ENCODE peak calls at places on chromosomes 13 and 19, in seven cellular contexts. J is K562, B is A549, A is GM12878, O is IMR-90, V is H1, I is HepG2. G is an unnamed sample.

GRCh38 chr19:8576273-8576993 is 809 bp downstream of the MYO1F start:
- DNase-seq in J (no peak), B (no peak), A (no peak), O (no peak), V (no peak), I (no peak), G (no peak)

GRCh38 chr19:54707932-54708331 is 16.3 kb upstream of the KIR3DL3 start:
- DNase-seq in J (no peak), B (no peak), A (no peak), O (no peak), V (no peak), I (no peak), G (no peak)

GRCh38 chr19:35404879-35405622 is 34.2 kb downstream of the GPR42 start:
- DNase-seq in J (peak; percentile 41), B (peak; percentile 66), A (peak; percentile 95), O (peak; percentile 92), V (no peak), I (peak; percentile 70), G (no peak)

GRCh38 chr13:30808600-30808999 is 73.3 kb downstream of the ALOX5AP start:
- DNase-seq in J (no peak), B (no peak), A (no peak), O (no peak), V (no peak), I (no peak), G (no peak)

GRCh38 chr13:54433511-54434206 is 1405.0 kb downstream of the OLFM4 start:
- DNase-seq in J (no peak), B (no peak), A (no peak), O (no peak), V (no peak), I (peak; percentile 10), G (no peak)

GRCh38 chr13:46659413-46660065 is 106.6 kb downstream of the LRCH1 start:
- DNase-seq in J (no peak), B (no peak), A (no peak), O (no peak), V (no peak), I (peak; percentile 69), G (no peak)

GRCh38 chr13:32200741-32201140 is 114.4 kb downstream of the ZAR1L start:
- DNase-seq in J (no peak), B (no peak), A (no peak), O (no peak), V (no peak), I (no peak), G (no peak)

GRCh38 chr13:98144501-98145350 is 1.8 kb downstream of the FARP1 start:
- DNase-seq in J (no peak), B (no peak), A (no peak), O (peak; percentile 77), V (no peak), I (peak; percentile 86), G (peak; percentile 34)

GRCh38 chr13:106145070-106145469 is 390.4 kb downstream of the EFNB2 start:
- DNase-seq in J (no peak), B (no peak), A (no peak), O (no peak), V (no peak), I (no peak), G (no peak)

GRCh38 chr19:27716922-27717321 is 1496.0 kb downstream of the UQCRFS1 start:
- DNase-seq in J (no peak), B (no peak), A (no peak), O (no peak), V (no peak), I (no peak), G (no peak)

GRCh38 chr13:60509601-60510386 is 112.8 kb downstream of the TDRD3 start:
- DNase-seq in J (no peak), B (no peak), A (no peak), O (peak; percentile 1), V (no peak), I (no peak), G (no peak)

GRCh38 chr19:46487802-46488445 is 7.7 kb downstream of the PNMA8B start:
- DNase-seq in J (peak; percentile 78), B (peak; percentile 86), A (no peak), O (peak; percentile 63), V (peak; percentile 39), I (peak; percentile 46), G (peak; percentile 89)

GRCh38 chr19:5294403-5295160 is 46.0 kb downstream of the PTPRS start:
- DNase-seq in J (no peak), B (no peak), A (no peak), O (no peak), V (no peak), I (no peak), G (no peak)

GRCh38 chr19:5292453-5292842 is 48.2 kb downstream of the PTPRS start:
- DNase-seq in J (no peak), B (peak; percentile 42), A (no peak), O (peak; percentile 23), V (no peak), I (no peak), G (peak; percentile 93)

GRCh38 chr19:5292843-5293606 is 47.6 kb downstream of the PTPRS start:
- DNase-seq in J (peak; percentile 97), B (peak; percentile 77), A (no peak), O (peak; percentile 65), V (peak; percentile 51), I (no peak), G (peak; percentile 99)

GRCh38 chr19:5291588-5292193 is 48.9 kb downstream of the PTPRS start:
- DNase-seq in J (no peak), B (no peak), A (no peak), O (no peak), V (no peak), I (no peak), G (peak; percentile 27)

DNA sequence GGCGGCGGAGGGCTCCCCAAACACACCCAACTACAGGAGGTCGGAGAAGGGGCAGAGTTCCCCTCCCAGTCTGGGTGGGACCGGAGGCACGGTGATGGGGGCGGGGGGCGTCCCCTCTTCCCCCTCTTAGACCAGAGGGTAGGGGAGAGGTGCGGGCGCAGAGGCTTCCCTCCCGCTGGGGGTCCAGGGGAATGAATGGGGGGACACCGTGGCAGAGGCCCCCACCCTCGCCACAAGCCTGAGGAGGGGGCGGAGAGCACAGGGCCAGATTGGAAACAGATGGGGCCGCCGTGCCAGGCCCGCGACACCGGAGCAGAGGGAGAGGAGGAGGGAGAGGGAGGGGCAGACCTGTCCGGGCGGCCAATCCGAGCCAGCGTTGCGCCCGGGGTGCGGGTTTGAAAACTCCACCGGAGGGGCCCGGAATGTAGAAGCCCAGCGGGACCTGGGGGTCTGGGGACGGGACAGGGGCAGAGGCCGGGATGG is 47.0 kb downstream of the PTPRS start:
- DNase-seq in J (no peak), B (no peak), A (no peak), O (peak; percentile 40), V (no peak), I (no peak), G (peak; percentile 94)
- TF ChIP-seq RFX5 in J (no peak), B (no peak), A (no peak), O (no peak), V (no peak), I (no peak), G (no peak)

GRCh38 chr13:43239441-43239840 is 216.1 kb downstream of the DNAJC15 start:
- DNase-seq in J (no peak), B (no peak), A (no peak), O (no peak), V (no peak), I (no peak), G (no peak)
- TF ChIP-seq RFX5 in J (no peak), B (no peak), A (no peak), O (no peak), V (no peak), I (no peak), G (no peak)

DNA sequence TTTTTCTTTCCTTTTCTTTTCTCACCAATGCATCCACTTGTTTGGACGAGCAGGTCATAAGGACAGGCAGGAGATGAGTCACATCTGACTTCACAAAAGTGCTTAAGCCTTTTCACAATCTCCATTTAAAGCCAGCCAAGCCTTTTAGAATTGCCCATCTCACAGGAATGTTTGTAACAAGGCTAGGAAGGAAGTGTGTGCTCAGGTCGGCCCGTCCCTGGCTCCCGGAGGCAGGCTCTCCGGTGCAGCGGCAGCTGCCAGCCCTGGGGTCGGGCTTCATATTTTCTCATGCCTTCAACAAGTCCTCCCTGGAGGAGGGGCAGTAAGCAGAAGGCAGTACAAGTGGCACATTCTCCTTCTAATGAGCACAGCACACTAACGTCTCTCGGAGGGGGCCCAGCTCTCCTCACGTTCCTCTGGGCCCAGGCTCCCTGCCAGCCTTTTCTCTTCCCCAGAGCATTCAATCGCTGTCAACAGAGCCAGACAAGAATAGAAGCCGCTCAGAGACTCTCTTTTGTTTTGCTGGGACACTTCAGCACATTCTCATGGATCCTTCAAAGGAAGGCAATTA is 180.5 kb downstream of the COL4A1 start:
- DNase-seq in J (no peak), B (no peak), A (no peak), O (peak; percentile 98), V (no peak), I (no peak), G (no peak)
- TF ChIP-seq RFX5 in J (no peak), B (no peak), A (no peak), O (no peak), V (no peak), I (no peak), G (no peak)

GRCh38 chr13:112073245-112074138 is 6.5 kb downstream of the SOX1 start:
- DNase-seq in J (no peak), B (no peak), A (no peak), O (no peak), V (no peak), I (no peak), G (no peak)
- TF ChIP-seq RFX5 in J (no peak), B (no peak), A (no peak), O (no peak), V (no peak), I (no peak), G (no peak)

DNA sequence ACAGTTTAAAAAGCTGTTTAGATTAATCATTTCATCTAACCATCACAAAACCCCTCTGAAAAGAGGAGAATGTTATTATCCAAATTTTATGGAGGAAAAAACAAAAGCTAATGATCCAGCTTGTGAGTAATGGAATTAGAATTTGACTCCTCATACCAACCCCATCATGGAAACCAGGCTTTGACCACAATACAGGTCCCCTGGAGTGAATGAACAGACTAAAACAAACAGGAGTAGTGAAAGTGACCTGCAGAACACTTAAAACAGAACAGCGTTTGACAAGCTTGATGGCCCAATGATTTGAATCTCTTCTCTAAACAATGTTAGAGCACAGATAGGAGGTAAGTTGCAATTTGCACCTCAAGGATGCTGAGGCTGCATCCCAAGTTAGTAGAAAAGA is 230.0 kb downstream of the DCT start:
- DNase-seq in J (no peak), B (no peak), A (no peak), O (peak; percentile 88), V (no peak), I (peak; percentile 27), G (no peak)
- TF ChIP-seq RFX5 in J (no peak), B (no peak), A (no peak), O (no peak), V (no peak), I (no peak), G (no peak)

GRCh38 chr13:26660761-26661160 is 99.8 kb downstream of the GPR12 start:
- DNase-seq in J (no peak), B (no peak), A (no peak), O (no peak), V (no peak), I (no peak), G (no peak)
- TF ChIP-seq RFX5 in J (no peak), B (no peak), A (no peak), O (no peak), V (no peak), I (no peak), G (no peak)

GRCh38 chr13:75372517-75372916 is 109.5 kb downstream of the TBC1D4 start:
- DNase-seq in J (peak; percentile 24), B (peak; percentile 13), A (no peak), O (peak; percentile 62), V (no peak), I (peak; percentile 44), G (peak; percentile 42)
- TF ChIP-seq RFX5 in J (no peak), B (no peak), A (no peak), O (no peak), V (no peak), I (no peak), G (no peak)

G was measured in SK-N-SH.